ENCODE peak calls at places on chromosome 2, in four cellular contexts. One of them, this sample, is unnamed.

GRCh38 chr2:227805578-227805977 is 8.1 kb upstream of the CCL20 start:
- DNase-seq in KG1: no peak
- DNase-seq in HS-5: no peak
- DNase-seq in progenitor cell of endocrine pancreas: no peak
- DNase-seq in this sample: no peak

GRCh38 chr2:37786854-37787253 is 115.4 kb upstream of the CDC42EP3 start:
- DNase-seq in progenitor cell of endocrine pancreas: no peak
- DNase-seq in HS-5: no peak
- DNase-seq in KG1: no peak
- DNase-seq in this sample: peak; percentile 88

GRCh38 chr2:26974352-26974751 is 3.9 kb downstream of the MAPRE3 start:
- DNase-seq in progenitor cell of endocrine pancreas: no peak
- DNase-seq in HS-5: no peak
- DNase-seq in KG1: no peak
- DNase-seq in this sample: no peak

GRCh38 chr2:30300456-30301221 is 69.3 kb downstream of the LBH start:
- DNase-seq in HS-5: no peak
- DNase-seq in progenitor cell of endocrine pancreas: no peak
- DNase-seq in KG1: no peak
- DNase-seq in this sample: peak; percentile 5

GRCh38 chr2:136126021-136126420 is 8.1 kb upstream of the CXCR4 start:
- DNase-seq in KG1: no peak
- DNase-seq in HS-5: no peak
- DNase-seq in progenitor cell of endocrine pancreas: no peak
- DNase-seq in this sample: no peak

GRCh38 chr2:203802277-203803045 is 65.1 kb upstream of the CTLA4 start:
- DNase-seq in HS-5: no peak
- DNase-seq in progenitor cell of endocrine pancreas: no peak
- DNase-seq in KG1: no peak
- DNase-seq in this sample: no peak

GRCh38 chr2:62966995-62967394 is 83.6 kb upstream of the OTX1 start:
- DNase-seq in HS-5: no peak
- DNase-seq in KG1: no peak
- DNase-seq in progenitor cell of endocrine pancreas: no peak
- DNase-seq in this sample: no peak

GRCh38 chr2:127770973-127771735 is 39.8 kb downstream of the WDR33 start:
- DNase-seq in progenitor cell of endocrine pancreas: no peak
- DNase-seq in HS-5: peak; percentile 78
- DNase-seq in KG1: no peak
- DNase-seq in this sample: peak; percentile 6

GRCh38 chr2:46909771-46910419 is 5.7 kb downstream of the MCFD2 start:
- DNase-seq in progenitor cell of endocrine pancreas: no peak
- DNase-seq in KG1: no peak
- DNase-seq in HS-5: no peak
- DNase-seq in this sample: no peak

GRCh38 chr2:11567631-11568031 is 33.8 kb downstream of the GREB1 start:
- DNase-seq in HS-5: no peak
- DNase-seq in KG1: no peak
- DNase-seq in progenitor cell of endocrine pancreas: no peak
- DNase-seq in this sample: no peak

GRCh38 chr2:64204716-64205115 is 60.5 kb upstream of the PELI1 start:
- DNase-seq in HS-5: no peak
- DNase-seq in progenitor cell of endocrine pancreas: no peak
- DNase-seq in KG1: no peak
- DNase-seq in this sample: no peak

GRCh38 chr2:130824492-130825061 is 12.1 kb upstream of the ARHGEF4 start:
- DNase-seq in progenitor cell of endocrine pancreas: no peak
- DNase-seq in KG1: no peak
- DNase-seq in HS-5: peak; percentile 90
- DNase-seq in this sample: no peak

GRCh38 chr2:238388794-238389193 is 37.9 kb upstream of the ASB1 start:
- DNase-seq in HS-5: no peak
- DNase-seq in progenitor cell of endocrine pancreas: no peak
- DNase-seq in KG1: no peak
- DNase-seq in this sample: no peak

GRCh38 chr2:217360781-217361485 is 501.1 kb upstream of the TNP1 start:
- DNase-seq in HS-5: peak; percentile 74
- DNase-seq in KG1: peak; percentile 40
- DNase-seq in progenitor cell of endocrine pancreas: no peak
- DNase-seq in this sample: no peak

GRCh38 chr2:197838036-197838435 is 33.6 kb downstream of the PLCL1 start:
- DNase-seq in HS-5: no peak
- DNase-seq in progenitor cell of endocrine pancreas: no peak
- DNase-seq in KG1: no peak
- DNase-seq in this sample: no peak

GRCh38 chr2:239445771-239446524 is 45.1 kb upstream of the HDAC4 start:
- DNase-seq in progenitor cell of endocrine pancreas: no peak
- DNase-seq in HS-5: no peak
- DNase-seq in KG1: no peak
- DNase-seq in this sample: no peak

GRCh38 chr2:198975779-198976178 is 482.0 kb downstream of the SATB2 start:
- DNase-seq in KG1: no peak
- DNase-seq in progenitor cell of endocrine pancreas: no peak
- DNase-seq in HS-5: no peak
- DNase-seq in this sample: no peak

GRCh38 chr2:134320930-134321329 is 67.1 kb downstream of the MGAT5 start:
- DNase-seq in progenitor cell of endocrine pancreas: no peak
- DNase-seq in KG1: peak; percentile 46
- DNase-seq in HS-5: no peak
- DNase-seq in this sample: no peak

This sample was measured in T47D.